ENCODE peak calls at places on chromosomes 4 and X, in six cellular contexts. K is stomach, U is HCT116, L is breast epithelium, T is endothelial cell of umbilical vein, M is H1. E is an unnamed sample.
A peak's percentile ranks its signal among the peaks of the same experiment; 100 is the strongest.

GRCh38 chr4:36841583-36842326 is 402.8 kb upstream of the NWD2 start:
- DNase-seq in L (no peak), U (no peak), M (no peak), K (no peak), T (no peak), E (no peak)

GRCh38 chrX:69062493-69062892 is 102.8 kb downstream of the PJA1 start:
- DNase-seq in U (no peak), L (no peak), M (no peak), K (peak; percentile 13), T (no peak), E (no peak)

GRCh38 chr4:67954867-67955266 is 8.4 kb downstream of the TMPRSS11A start:
- DNase-seq in U (no peak), L (no peak), M (no peak), T (no peak), K (no peak), E (no peak)

GRCh38 chr4:171846232-171846631 is 33.0 kb downstream of the GALNTL6 start:
- DNase-seq in T (peak; percentile 55), M (peak; percentile 50), K (peak; percentile 26), L (no peak), U (peak; percentile 42), E (no peak)

GRCh38 chrX:74422576-74423288 is 1.4 kb downstream of the SLC16A2 start:
- DNase-seq in M (no peak), U (no peak), L (peak; percentile 52), K (peak; percentile 59), T (peak; percentile 7), E (no peak)

GRCh38 chr4:148776944-148777343 is 334.7 kb upstream of the NR3C2 start:
- DNase-seq in T (no peak), K (no peak), M (no peak), L (no peak), U (no peak), E (no peak)

GRCh38 chrX:16882702-16883486 is 12.7 kb upstream of the RBBP7 start:
- DNase-seq in U (peak; percentile 37), M (no peak), K (peak; percentile 74), T (peak; percentile 73), L (peak; percentile 53), E (no peak)

GRCh38 chr4:99324978-99325377 is 3.8 kb upstream of the ADH1B start:
- DNase-seq in U (no peak), M (no peak), L (no peak), T (no peak), K (peak; percentile 33), E (no peak)

GRCh38 chrX:30649859-30650258 is 3.4 kb upstream of the GK start:
- DNase-seq in M (no peak), U (no peak), L (no peak), K (no peak), T (no peak), E (no peak)

GRCh38 chr4:81113024-81113423 is 82.5 kb downstream of the BMP3 start:
- DNase-seq in M (no peak), U (no peak), L (no peak), T (no peak), K (no peak), E (no peak)

GRCh38 chr4:76458829-76459228 is 23.8 kb downstream of the SHROOM3 start:
- DNase-seq in U (no peak), L (no peak), M (no peak), K (no peak), T (no peak), E (no peak)

GRCh38 chrX:153438522-153438921 is 7.3 kb downstream of the TREX2 start:
- DNase-seq in K (no peak), U (no peak), L (no peak), T (peak; percentile 16), M (no peak), E (no peak)

GRCh38 chrX:11665144-11666040 is at the start of gene ARHGAP6:
- DNase-seq in U (no peak), K (no peak), T (peak; percentile 6), L (no peak), M (no peak), E (no peak)

GRCh38 chr4:180542445-180543100 is 1700.6 kb upstream of the TENM3 start:
- DNase-seq in L (no peak), T (no peak), U (peak; percentile 3), M (no peak), K (no peak), E (no peak)

GRCh38 chrX:133375558-133376340 is 39.5 kb downstream of the GPC4 start:
- DNase-seq in L (no peak), U (no peak), T (no peak), K (peak; percentile 40), M (no peak), E (no peak)

GRCh38 chrX:124842205-124842604 is 477.5 kb upstream of the TEX13C start:
- DNase-seq in K (no peak), U (no peak), L (no peak), M (no peak), T (no peak), E (no peak)

GRCh38 chrX:1807301-1807731 is 192.5 kb downstream of the ASMT start:
- DNase-seq in T (no peak), K (no peak), M (peak; percentile 5), U (no peak), L (no peak), E (peak; percentile 22)

GRCh38 chrX:859329-859728 is 228.7 kb downstream of the SHOX start:
- DNase-seq in U (no peak), M (no peak), T (no peak), L (no peak), K (no peak), E (no peak)

GRCh38 chrX:80747832-80748231 is 61.8 kb downstream of the BRWD3 start:
- DNase-seq in L (no peak), U (no peak), T (no peak), K (no peak), M (no peak), E (no peak)

GRCh38 chr4:146957252-146957651 is 11.6 kb upstream of the TTC29 start:
- DNase-seq in L (no peak), K (no peak), U (no peak), T (peak; percentile 62), M (no peak), E (no peak)

GRCh38 chr4:102354671-102355454 is 9.6 kb upstream of the SLC39A8 start:
- DNase-seq in T (no peak), M (no peak), K (no peak), U (no peak), L (no peak), E (no peak)

GRCh38 chr4:106062452-106062875 is 167.2 kb downstream of the NPNT start:
- DNase-seq in T (peak; percentile 82), K (no peak), L (no peak), U (no peak), M (no peak), E (no peak)

GRCh38 chr4:121150003-121150402 is 14.1 kb downstream of the TNIP3 start:
- DNase-seq in U (no peak), M (no peak), L (no peak), K (no peak), T (no peak), E (no peak)

GRCh38 chr4:153593166-153593565 is 90.9 kb upstream of the TLR2 start:
- DNase-seq in T (no peak), L (no peak), M (no peak), K (no peak), U (no peak), E (no peak)

GRCh38 chrX:68898661-68899060 is 69.8 kb downstream of the EFNB1 start:
- DNase-seq in M (no peak), L (no peak), T (no peak), K (no peak), U (no peak), E (no peak)

GRCh38 chr4:101191302-101192098 is 155.8 kb downstream of the PPP3CA start:
- DNase-seq in M (no peak), T (peak; percentile 99), K (peak; percentile 73), U (no peak), L (peak; percentile 56), E (no peak)

GRCh38 chrX:129478516-129478915 is 44.8 kb downstream of the SMARCA1 start:
- DNase-seq in M (no peak), U (no peak), K (no peak), L (no peak), T (no peak), E (no peak)

DNA sequence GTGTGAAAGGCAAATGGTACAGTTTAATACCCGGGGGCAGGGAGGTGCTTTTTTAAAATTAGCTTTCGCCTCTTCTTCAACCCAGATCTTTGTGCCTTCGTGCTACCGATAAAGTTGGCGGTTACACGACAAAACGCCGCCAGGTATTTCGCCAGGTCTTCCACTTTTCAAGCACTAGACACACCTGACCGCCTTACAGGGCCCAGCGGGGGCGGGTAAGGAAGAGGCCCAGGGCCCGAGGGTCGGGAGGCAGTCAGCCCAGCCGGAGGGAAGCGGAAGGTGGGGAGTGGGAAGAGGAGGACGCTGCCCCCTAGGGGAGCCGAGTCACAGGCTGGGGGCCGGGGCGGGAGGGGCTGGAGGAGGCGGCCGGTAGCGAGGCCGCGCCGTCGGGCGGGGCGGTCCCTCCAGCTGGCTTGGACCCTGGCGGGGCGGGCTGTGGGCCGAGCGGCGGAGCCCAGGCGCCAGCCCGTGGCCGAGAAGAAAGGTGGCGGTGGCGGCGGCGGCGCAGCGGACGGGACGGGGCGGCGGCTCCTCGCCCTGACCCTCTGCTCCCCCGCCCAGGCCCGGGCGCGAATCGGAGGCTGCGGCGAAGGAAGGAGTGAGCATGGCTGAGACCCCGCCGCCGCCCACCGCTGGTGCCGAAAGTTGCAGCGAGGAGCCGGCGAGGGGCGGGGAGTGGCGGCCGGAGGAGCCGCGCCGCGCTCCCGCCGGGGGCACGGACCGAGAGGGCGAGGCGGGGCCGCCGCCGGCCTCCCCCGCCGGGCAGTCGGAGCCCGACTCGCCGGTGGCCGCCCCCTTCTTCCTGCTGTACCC is 16.2 kb downstream of the UTP3 start:
- DNase-seq in M (no peak), K (peak; percentile 82), U (peak; percentile 42), T (peak; percentile 81), L (peak; percentile 79), E (no peak)
- TF ChIP-seq POLR2AphosphoS5 in M (no peak), K (no peak), U (peak; percentile 64), T (peak; percentile 48), L (no peak), E (peak; percentile 29)

GRCh38 chr4:87071401-87071800 is 136.6 kb downstream of the AFF1 start:
- DNase-seq in T (no peak), M (no peak), K (no peak), U (no peak), L (no peak), E (no peak)
- H3K4me1 ChIP-seq in T (peaks cover 8% of the 10 kb centered on the region), M (no peaks in the 10 kb centered on the region), K (peaks cover 21% of the 10 kb centered on the region), U (no peaks in the 10 kb centered on the region), L (peaks cover 7% of the 10 kb centered on the region), E (peaks cover 90% of the 10 kb centered on the region)

GRCh38 chr4:1294891-1295290 is 5.2 kb downstream of the MAEA start:
- DNase-seq in L (no peak), K (no peak), U (no peak), T (no peak), M (no peak), E (no peak)
- TF ChIP-seq POLR2AphosphoS5 in L (no peak), K (no peak), U (no peak), T (no peak), M (peak; percentile 24), E (no peak)

GRCh38 chrX:148372925-148373324 is 127.5 kb upstream of the AFF2 start:
- DNase-seq in T (no peak), M (no peak), K (no peak), L (no peak), U (no peak), E (no peak)

GRCh38 chrX:148380107-148380506 is 120.3 kb upstream of the AFF2 start:
- DNase-seq in M (no peak), U (no peak), K (no peak), L (no peak), T (no peak), E (no peak)

GRCh38 chrX:148380614-148381561 is 119.5 kb upstream of the AFF2 start:
- DNase-seq in T (no peak), U (no peak), K (no peak), M (no peak), L (no peak), E (no peak)

GRCh38 chrX:148371251-148371650 is 129.2 kb upstream of the AFF2 start:
- DNase-seq in U (no peak), K (no peak), L (no peak), T (peak; percentile 1), M (no peak), E (no peak)

GRCh38 chrX:148376342-148376741 is 124.1 kb upstream of the AFF2 start:
- DNase-seq in T (no peak), L (no peak), U (no peak), M (no peak), K (no peak), E (no peak)
- H3K4me1 ChIP-seq in T (no peaks in the 10 kb centered on the region), L (no peaks in the 10 kb centered on the region), U (no peaks in the 10 kb centered on the region), M (no peaks in the 10 kb centered on the region), K (no peaks in the 10 kb centered on the region), E (no peaks in the 10 kb centered on the region)